ENCODE peak calls at places on chromosome 21, in nine cellular contexts. One of them, this sample, is unnamed.

GRCh38 chr21:26842976-26843911 is 2.0 kb downstream of the ADAMTS1 start:
- DNase-seq in CD8-positive, alpha-beta memory T cell: no peak
- DNase-seq in fibroblast of lung: peak; percentile 94
- DNase-seq in left lung: peak; percentile 88
- DNase-seq in heart right ventricle: peak; percentile 95
- DNase-seq in A549: no peak
- DNase-seq in CD8-positive, alpha-beta T cell: peak; percentile 11
- DNase-seq in sigmoid colon: peak; percentile 97
- DNase-seq in CD4-positive, alpha-beta T cell: no peak
- DNase-seq in this sample: no peak

GRCh38 chr21:34280389-34280795 is 83.4 kb upstream of the KCNE2 start:
- DNase-seq in CD4-positive, alpha-beta T cell: no peak
- DNase-seq in A549: no peak
- DNase-seq in sigmoid colon: peak; percentile 78
- DNase-seq in heart right ventricle: no peak
- DNase-seq in fibroblast of lung: no peak
- DNase-seq in CD8-positive, alpha-beta memory T cell: no peak
- DNase-seq in left lung: no peak
- DNase-seq in CD8-positive, alpha-beta T cell: no peak
- DNase-seq in this sample: no peak

GRCh38 chr21:42112857-42113256 is 41.7 kb downstream of the UMODL1 start:
- DNase-seq in CD4-positive, alpha-beta T cell: no peak
- DNase-seq in left lung: no peak
- DNase-seq in fibroblast of lung: peak; percentile 45
- DNase-seq in CD8-positive, alpha-beta T cell: no peak
- DNase-seq in sigmoid colon: no peak
- DNase-seq in heart right ventricle: no peak
- DNase-seq in CD8-positive, alpha-beta memory T cell: no peak
- DNase-seq in A549: no peak
- DNase-seq in this sample: no peak

GRCh38 chr21:33286600-33287456 is 20.7 kb downstream of the IL10RB start:
- DNase-seq in A549: peak; percentile 33
- DNase-seq in CD8-positive, alpha-beta T cell: no peak
- DNase-seq in heart right ventricle: peak; percentile 80
- DNase-seq in sigmoid colon: no peak
- DNase-seq in CD4-positive, alpha-beta T cell: no peak
- DNase-seq in left lung: no peak
- DNase-seq in fibroblast of lung: peak; percentile 91
- DNase-seq in CD8-positive, alpha-beta memory T cell: no peak
- DNase-seq in this sample: no peak

GRCh38 chr21:22421416-22422190 is 1423.4 kb downstream of the NCAM2 start:
- DNase-seq in sigmoid colon: no peak
- DNase-seq in CD8-positive, alpha-beta memory T cell: peak; percentile 60
- DNase-seq in fibroblast of lung: no peak
- DNase-seq in heart right ventricle: no peak
- DNase-seq in A549: no peak
- DNase-seq in left lung: no peak
- DNase-seq in CD4-positive, alpha-beta T cell: no peak
- DNase-seq in CD8-positive, alpha-beta T cell: peak; percentile 5
- DNase-seq in this sample: peak; percentile 17

GRCh38 chr21:38269567-38269917 is 12.8 kb downstream of the KCNJ15 start:
- DNase-seq in CD8-positive, alpha-beta T cell: no peak
- DNase-seq in CD4-positive, alpha-beta T cell: no peak
- DNase-seq in sigmoid colon: no peak
- DNase-seq in fibroblast of lung: no peak
- DNase-seq in left lung: no peak
- DNase-seq in A549: no peak
- DNase-seq in heart right ventricle: no peak
- DNase-seq in CD8-positive, alpha-beta memory T cell: no peak
- DNase-seq in this sample: no peak

GRCh38 chr21:22855581-22855980 is 1857.4 kb downstream of the NCAM2 start:
- DNase-seq in A549: no peak
- DNase-seq in left lung: no peak
- DNase-seq in heart right ventricle: no peak
- DNase-seq in sigmoid colon: no peak
- DNase-seq in CD8-positive, alpha-beta memory T cell: no peak
- DNase-seq in CD4-positive, alpha-beta T cell: no peak
- DNase-seq in fibroblast of lung: no peak
- DNase-seq in CD8-positive, alpha-beta T cell: no peak
- DNase-seq in this sample: no peak

GRCh38 chr21:39712976-39713375 is 32.0 kb upstream of the IGSF5 start:
- DNase-seq in sigmoid colon: no peak
- DNase-seq in heart right ventricle: no peak
- DNase-seq in CD8-positive, alpha-beta T cell: no peak
- DNase-seq in left lung: no peak
- DNase-seq in CD8-positive, alpha-beta memory T cell: no peak
- DNase-seq in CD4-positive, alpha-beta T cell: no peak
- DNase-seq in A549: no peak
- DNase-seq in fibroblast of lung: no peak
- DNase-seq in this sample: no peak

GRCh38 chr21:39854572-39854971 is 12.7 kb upstream of the PCP4 start:
- DNase-seq in sigmoid colon: no peak
- DNase-seq in left lung: no peak
- DNase-seq in fibroblast of lung: no peak
- DNase-seq in CD4-positive, alpha-beta T cell: no peak
- DNase-seq in CD8-positive, alpha-beta memory T cell: no peak
- DNase-seq in A549: no peak
- DNase-seq in heart right ventricle: no peak
- DNase-seq in CD8-positive, alpha-beta T cell: no peak
- DNase-seq in this sample: no peak

GRCh38 chr21:35616090-35616489 is 444.2 kb downstream of the SETD4 start:
- DNase-seq in sigmoid colon: no peak
- DNase-seq in fibroblast of lung: peak; percentile 52
- DNase-seq in CD8-positive, alpha-beta T cell: no peak
- DNase-seq in heart right ventricle: no peak
- DNase-seq in left lung: no peak
- DNase-seq in CD4-positive, alpha-beta T cell: no peak
- DNase-seq in CD8-positive, alpha-beta memory T cell: peak; percentile 2
- DNase-seq in A549: peak; percentile 1
- DNase-seq in this sample: peak; percentile 2

GRCh38 chr21:32411366-32412161 is 942 bp upstream of the EVA1C start:
- DNase-seq in heart right ventricle: peak; percentile 92
- DNase-seq in left lung: peak; percentile 84
- DNase-seq in CD8-positive, alpha-beta memory T cell: peak; percentile 49
- DNase-seq in CD4-positive, alpha-beta T cell: peak; percentile 58
- DNase-seq in A549: no peak
- DNase-seq in CD8-positive, alpha-beta T cell: peak; percentile 61
- DNase-seq in fibroblast of lung: peak; percentile 68
- DNase-seq in sigmoid colon: peak; percentile 97
- DNase-seq in this sample: peak; percentile 63

GRCh38 chr21:34204481-34205439 is 131.4 kb downstream of the MRPS6 start:
- DNase-seq in A549: no peak
- DNase-seq in fibroblast of lung: no peak
- DNase-seq in sigmoid colon: no peak
- DNase-seq in heart right ventricle: no peak
- DNase-seq in left lung: no peak
- DNase-seq in CD4-positive, alpha-beta T cell: no peak
- DNase-seq in CD8-positive, alpha-beta T cell: no peak
- DNase-seq in CD8-positive, alpha-beta memory T cell: no peak
- DNase-seq in this sample: no peak

GRCh38 chr21:35359076-35359475 is 310.0 kb upstream of the RUNX1 start:
- DNase-seq in left lung: no peak
- DNase-seq in heart right ventricle: no peak
- DNase-seq in CD8-positive, alpha-beta memory T cell: no peak
- DNase-seq in A549: no peak
- DNase-seq in fibroblast of lung: no peak
- DNase-seq in CD8-positive, alpha-beta T cell: no peak
- DNase-seq in CD4-positive, alpha-beta T cell: no peak
- DNase-seq in sigmoid colon: no peak
- DNase-seq in this sample: no peak

GRCh38 chr21:15415541-15416261 is 314.1 kb upstream of the USP25 start:
- DNase-seq in heart right ventricle: peak; percentile 6
- DNase-seq in CD8-positive, alpha-beta memory T cell: no peak
- DNase-seq in CD4-positive, alpha-beta T cell: no peak
- DNase-seq in CD8-positive, alpha-beta T cell: no peak
- DNase-seq in sigmoid colon: no peak
- DNase-seq in left lung: no peak
- DNase-seq in A549: no peak
- DNase-seq in fibroblast of lung: peak; percentile 78
- DNase-seq in this sample: no peak

GRCh38 chr21:16468191-16468590 is 738.4 kb downstream of the USP25 start:
- DNase-seq in left lung: no peak
- DNase-seq in CD8-positive, alpha-beta memory T cell: no peak
- DNase-seq in CD8-positive, alpha-beta T cell: no peak
- DNase-seq in fibroblast of lung: peak; percentile 22
- DNase-seq in CD4-positive, alpha-beta T cell: no peak
- DNase-seq in sigmoid colon: no peak
- DNase-seq in heart right ventricle: no peak
- DNase-seq in A549: no peak
- DNase-seq in this sample: no peak

GRCh38 chr21:38384675-38385074 is 113.6 kb downstream of the ERG start:
- DNase-seq in CD8-positive, alpha-beta T cell: no peak
- DNase-seq in left lung: peak; percentile 40
- DNase-seq in fibroblast of lung: no peak
- DNase-seq in CD4-positive, alpha-beta T cell: no peak
- DNase-seq in CD8-positive, alpha-beta memory T cell: no peak
- DNase-seq in A549: no peak
- DNase-seq in heart right ventricle: no peak
- DNase-seq in sigmoid colon: no peak
- DNase-seq in this sample: no peak

GRCh38 chr21:33266050-33266783 is at the start of gene IL10RB:
- DNase-seq in CD4-positive, alpha-beta T cell: peak; percentile 77
- DNase-seq in CD8-positive, alpha-beta memory T cell: peak; percentile 69
- DNase-seq in fibroblast of lung: peak; percentile 54
- DNase-seq in sigmoid colon: peak; percentile 80
- DNase-seq in heart right ventricle: peak; percentile 71
- DNase-seq in A549: peak; percentile 64
- DNase-seq in left lung: peak; percentile 83
- DNase-seq in CD8-positive, alpha-beta T cell: peak; percentile 73
- DNase-seq in this sample: peak; percentile 77

GRCh38 chr21:35217504-35218060 is 168.5 kb upstream of the RUNX1 start:
- DNase-seq in fibroblast of lung: peak; percentile 95
- DNase-seq in CD4-positive, alpha-beta T cell: no peak
- DNase-seq in CD8-positive, alpha-beta T cell: no peak
- DNase-seq in heart right ventricle: no peak
- DNase-seq in CD8-positive, alpha-beta memory T cell: no peak
- DNase-seq in left lung: peak; percentile 39
- DNase-seq in A549: peak; percentile 6
- DNase-seq in sigmoid colon: no peak
- DNase-seq in this sample: no peak

DNA sequence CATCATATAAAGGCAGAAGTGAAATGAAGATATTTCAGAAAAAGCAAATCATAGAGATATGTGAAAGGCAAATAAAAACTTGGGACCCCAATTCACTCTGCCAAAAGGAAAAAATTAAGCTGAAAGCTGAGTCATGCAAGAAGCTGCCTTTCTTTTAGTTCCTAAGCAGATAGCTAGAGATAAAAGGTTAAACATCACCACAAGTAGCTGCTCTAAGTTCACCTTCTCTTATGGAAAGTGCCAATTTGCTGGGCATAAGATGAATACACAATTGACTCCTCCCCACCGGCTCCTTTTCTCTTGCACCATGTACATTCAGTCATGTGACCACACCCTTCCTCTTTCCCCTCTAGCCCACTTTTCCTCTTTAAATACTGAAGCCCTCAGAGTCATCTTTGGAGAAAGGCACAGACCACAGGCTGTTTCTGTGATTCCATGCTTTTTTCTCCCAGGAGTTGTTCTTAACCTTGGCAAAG is 5.4 kb upstream of the SUMO3 start:
- DNase-seq in CD4-positive, alpha-beta T cell: no peak
- DNase-seq in A549: no peak
- DNase-seq in left lung: peak; percentile 5
- DNase-seq in fibroblast of lung: no peak
- DNase-seq in CD8-positive, alpha-beta T cell: no peak
- DNase-seq in CD8-positive, alpha-beta memory T cell: no peak
- DNase-seq in heart right ventricle: no peak
- DNase-seq in sigmoid colon: no peak
- DNase-seq in this sample: no peak
- H3K9me3 ChIP-seq in CD4-positive, alpha-beta T cell: peaks cover 23% of the 10 kb centered on the region
- H3K9me3 ChIP-seq in A549: peaks cover 51% of the 10 kb centered on the region
- H3K9me3 ChIP-seq in left lung: no peaks in the 10 kb centered on the region
- H3K9me3 ChIP-seq in fibroblast of lung: no peaks in the 10 kb centered on the region
- H3K9me3 ChIP-seq in CD8-positive, alpha-beta T cell: peaks cover 5% of the 10 kb centered on the region
- H3K9me3 ChIP-seq in CD8-positive, alpha-beta memory T cell: no peaks in the 10 kb centered on the region
- H3K9me3 ChIP-seq in heart right ventricle: peaks cover 47% of the 10 kb centered on the region
- H3K9me3 ChIP-seq in sigmoid colon: no peaks in the 10 kb centered on the region
- H3K9me3 ChIP-seq in this sample: peaks cover 8% of the 10 kb centered on the region

DNA sequence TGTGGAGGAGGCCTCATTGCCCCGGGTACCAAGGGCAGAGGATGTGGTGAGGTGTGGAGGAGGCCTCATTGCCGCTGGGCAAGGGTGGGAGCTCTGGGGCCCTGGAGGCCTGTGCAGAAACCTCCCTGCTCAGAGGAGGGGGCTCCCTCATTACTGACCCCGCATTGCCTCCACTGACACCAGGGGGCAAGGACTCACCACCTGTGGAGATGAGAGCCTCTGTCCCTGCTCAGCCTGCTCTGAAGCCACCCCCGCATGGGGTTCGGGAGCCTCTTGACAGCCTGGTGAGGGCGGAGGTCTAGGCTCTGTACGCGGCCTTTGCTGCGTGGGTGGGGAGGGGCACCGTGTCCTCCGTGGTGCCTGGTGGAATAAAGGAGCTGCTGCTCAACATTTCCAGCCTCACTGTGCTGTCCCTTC is 95.0 kb upstream of the COL6A1 start:
- DNase-seq in left lung: no peak
- DNase-seq in heart right ventricle: no peak
- DNase-seq in CD8-positive, alpha-beta memory T cell: no peak
- DNase-seq in A549: no peak
- DNase-seq in sigmoid colon: no peak
- DNase-seq in CD8-positive, alpha-beta T cell: no peak
- DNase-seq in fibroblast of lung: no peak
- DNase-seq in CD4-positive, alpha-beta T cell: no peak
- DNase-seq in this sample: no peak
- H3K27ac ChIP-seq in left lung: no peak overlapping the region
- H3K27ac ChIP-seq in heart right ventricle: peak overlapping the region; percentile 73
- H3K27ac ChIP-seq in CD8-positive, alpha-beta memory T cell: peak overlapping the region; percentile 26
- H3K27ac ChIP-seq in A549: no peak overlapping the region
- H3K27ac ChIP-seq in sigmoid colon: peak overlapping the region; percentile 55
- H3K27ac ChIP-seq in CD8-positive, alpha-beta T cell: peak overlapping the region; percentile 31
- H3K27ac ChIP-seq in fibroblast of lung: no peak overlapping the region
- H3K27ac ChIP-seq in CD4-positive, alpha-beta T cell: peak overlapping the region; percentile 23
- H3K27ac ChIP-seq in this sample: no peak overlapping the region

DNA sequence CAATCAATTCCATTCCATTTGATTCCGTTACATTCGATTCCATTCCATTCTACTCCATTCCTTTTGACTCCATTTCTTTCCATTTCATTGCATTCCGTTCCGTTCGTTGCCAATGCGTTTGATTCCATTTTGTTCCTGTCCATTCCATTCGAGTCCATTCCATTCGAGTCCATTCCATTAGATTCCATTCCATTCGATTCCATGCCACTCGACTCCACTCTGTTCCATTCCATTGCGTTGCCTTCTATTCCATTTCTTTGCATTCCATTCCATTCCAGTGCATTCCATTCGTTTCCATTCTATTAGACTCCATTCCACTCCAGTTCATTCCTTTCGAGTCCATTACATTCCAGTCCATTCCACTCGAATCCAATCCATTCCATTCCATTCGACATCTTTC is 2587.5 kb upstream of the TPTE start:
- DNase-seq in CD4-positive, alpha-beta T cell: no peak
- DNase-seq in CD8-positive, alpha-beta memory T cell: no peak
- DNase-seq in heart right ventricle: no peak
- DNase-seq in A549: no peak
- DNase-seq in CD8-positive, alpha-beta T cell: no peak
- DNase-seq in left lung: no peak
- DNase-seq in fibroblast of lung: no peak
- DNase-seq in sigmoid colon: no peak
- DNase-seq in this sample: no peak
- H3K9me3 ChIP-seq in CD4-positive, alpha-beta T cell: peaks cover 93% of the 10 kb centered on the region
- H3K9me3 ChIP-seq in CD8-positive, alpha-beta memory T cell: peaks cover 66% of the 10 kb centered on the region
- H3K9me3 ChIP-seq in heart right ventricle: no peaks in the 10 kb centered on the region
- H3K9me3 ChIP-seq in A549: peaks cover 17% of the 10 kb centered on the region
- H3K9me3 ChIP-seq in CD8-positive, alpha-beta T cell: peaks cover 24% of the 10 kb centered on the region
- H3K9me3 ChIP-seq in left lung: peaks cover 12% of the 10 kb centered on the region
- H3K9me3 ChIP-seq in fibroblast of lung: peaks cover 20% of the 10 kb centered on the region
- H3K9me3 ChIP-seq in sigmoid colon: peaks cover 87% of the 10 kb centered on the region
- H3K9me3 ChIP-seq in this sample: peaks cover under 1% of the 10 kb centered on the region

GRCh38 chr21:36716387-36716786 is 17.5 kb downstream of the SIM2 start:
- DNase-seq in heart right ventricle: no peak
- DNase-seq in CD8-positive, alpha-beta memory T cell: no peak
- DNase-seq in fibroblast of lung: no peak
- DNase-seq in sigmoid colon: no peak
- DNase-seq in left lung: no peak
- DNase-seq in CD8-positive, alpha-beta T cell: no peak
- DNase-seq in CD4-positive, alpha-beta T cell: no peak
- DNase-seq in A549: no peak
- DNase-seq in this sample: no peak
- H3K27ac ChIP-seq in heart right ventricle: no peak overlapping the region
- H3K27ac ChIP-seq in CD8-positive, alpha-beta memory T cell: no peak overlapping the region
- H3K27ac ChIP-seq in fibroblast of lung: no peak overlapping the region
- H3K27ac ChIP-seq in sigmoid colon: no peak overlapping the region
- H3K27ac ChIP-seq in left lung: no peak overlapping the region
- H3K27ac ChIP-seq in CD8-positive, alpha-beta T cell: no peak overlapping the region
- H3K27ac ChIP-seq in CD4-positive, alpha-beta T cell: no peak overlapping the region
- H3K27ac ChIP-seq in A549: no peak overlapping the region
- H3K27ac ChIP-seq in this sample: no peak overlapping the region